ENCODE peak calls at places on chromosomes 1 and 21, in seven cellular contexts. H, D, N, C, Z, U and A are unnamed samples.

GRCh38 chr1:85240174-85240601 is 19.3 kb downstream of the C1orf52 start:
- DNase-seq in H (peak), D (peak), N (no peak), C (no peak), Z (no peak), U (no peak), A (no peak)

GRCh38 chr1:73781257-73781656 is 416.7 kb downstream of the LRRIQ3 start:
- DNase-seq in H (no peak), D (no peak), N (no peak), C (no peak), Z (no peak), U (no peak), A (no peak)

GRCh38 chr1:223235091-223235490 is 92.0 kb upstream of the TLR5 start:
- DNase-seq in H (no peak), D (no peak), N (no peak), C (no peak), Z (no peak), U (no peak), A (no peak)

GRCh38 chr21:41370840-41371697 is 9.2 kb downstream of the MX2 start:
- DNase-seq in H (peak), D (no peak), N (no peak), C (no peak), Z (no peak), U (no peak), A (no peak)

GRCh38 chr1:201917362-201918033 is 28.8 kb downstream of the SHISA4 start:
- DNase-seq in H (no peak), D (peak), N (no peak), C (no peak), Z (peak), U (no peak), A (no peak)

GRCh38 chr1:220741825-220742224 is 6.3 kb upstream of the MTARC2 start:
- DNase-seq in H (no peak), D (no peak), N (no peak), C (no peak), Z (no peak), U (no peak), A (no peak)

GRCh38 chr1:16727190-16728111 is 12.9 kb upstream of the RNU1-4 start:
- DNase-seq in H (peak), D (peak), N (peak), C (peak), Z (peak), U (peak), A (no peak)

GRCh38 chr1:12408662-12409061 is 178.8 kb downstream of the VPS13D start:
- DNase-seq in H (no peak), D (no peak), N (no peak), C (no peak), Z (no peak), U (no peak), A (no peak)

GRCh38 chr1:36095760-36096405 is 7.2 kb downstream of the ADPRS start:
- DNase-seq in H (peak), D (no peak), N (no peak), C (peak), Z (no peak), U (no peak), A (peak)

GRCh38 chr1:11592752-11593151 is 61.5 kb downstream of the FBXO2 start:
- DNase-seq in H (peak), D (no peak), N (no peak), C (no peak), Z (no peak), U (no peak), A (no peak)

GRCh38 chr1:201542166-201543045 is 3.5 kb downstream of the NAV1 start:
- DNase-seq in H (no peak), D (peak), N (no peak), C (no peak), Z (no peak), U (no peak), A (no peak)

GRCh38 chr21:35719105-35719504 is 341.2 kb downstream of the SETD4 start:
- DNase-seq in H (no peak), D (no peak), N (no peak), C (no peak), Z (no peak), U (no peak), A (no peak)

GRCh38 chr1:54173681-54174080 is 20.9 kb upstream of the CDCP2 start:
- DNase-seq in H (no peak), D (no peak), N (no peak), C (no peak), Z (no peak), U (no peak), A (no peak)

GRCh38 chr21:45152265-45152746 is 77.9 kb downstream of the ADARB1 start:
- DNase-seq in H (peak), D (no peak), N (no peak), C (no peak), Z (no peak), U (peak), A (no peak)

GRCh38 chr1:183837062-183837461 is 32.1 kb downstream of the RGL1 start:
- DNase-seq in H (no peak), D (no peak), N (no peak), C (no peak), Z (no peak), U (no peak), A (no peak)

GRCh38 chr1:248373761-248374160 is 1.8 kb upstream of the OR2T6 start:
- DNase-seq in H (no peak), D (no peak), N (no peak), C (no peak), Z (no peak), U (no peak), A (no peak)

GRCh38 chr1:222038971-222039370 is 297.1 kb upstream of the DUSP10 start:
- DNase-seq in H (no peak), D (no peak), N (no peak), C (no peak), Z (no peak), U (no peak), A (no peak)

GRCh38 chr1:181044449-181044966 is 10.7 kb downstream of the MR1 start:
- DNase-seq in H (peak), D (peak), N (peak), C (peak), Z (no peak), U (peak), A (no peak)

GRCh38 chr1:43582162-43582566 is 51.5 kb downstream of the PTPRF start:
- DNase-seq in H (peak), D (peak), N (peak), C (peak), Z (no peak), U (peak), A (no peak)

GRCh38 chr1:43316738-43317520 is 16.1 kb downstream of the TIE1 start:
- DNase-seq in H (no peak), D (peak), N (no peak), C (peak), Z (no peak), U (no peak), A (no peak)

GRCh38 chr1:17880429-17880828 is 125.3 kb downstream of the ACTL8 start:
- DNase-seq in H (no peak), D (no peak), N (no peak), C (no peak), Z (no peak), U (no peak), A (no peak)

GRCh38 chr1:188669715-188670114 is 1807.9 kb downstream of the BRINP3 start:
- DNase-seq in H (no peak), D (peak), N (no peak), C (no peak), Z (no peak), U (no peak), A (no peak)

GRCh38 chr1:18012686-18013085 is 94.9 kb upstream of the IGSF21 start:
- DNase-seq in H (no peak), D (no peak), N (no peak), C (no peak), Z (no peak), U (no peak), A (no peak)

GRCh38 chr1:21801100-21801499 is 11.0 kb upstream of the LDLRAD2 start:
- DNase-seq in H (no peak), D (peak), N (no peak), C (no peak), Z (no peak), U (no peak), A (no peak)

GRCh38 chr1:29945426-29945825 is 709.1 kb downstream of the PTPRU start:
- DNase-seq in H (no peak), D (no peak), N (no peak), C (no peak), Z (no peak), U (no peak), A (no peak)

GRCh38 chr1:234398849-234399381 is 25.7 kb downstream of the COA6 start:
- DNase-seq in H (peak), D (peak), N (peak), C (no peak), Z (no peak), U (no peak), A (no peak)

GRCh38 chr1:7069888-7070287 is 284.6 kb downstream of the CAMTA1 start:
- DNase-seq in H (no peak), D (no peak), N (no peak), C (no peak), Z (no peak), U (no peak), A (no peak)

GRCh38 chr1:16055613-16056520 is 12.3 kb downstream of the CLCNKB start:
- DNase-seq in H (peak), D (peak), N (peak), C (peak), Z (peak), U (peak), A (peak)

GRCh38 chr1:236141447-236142357 is 637 bp upstream of the GPR137B start:
- DNase-seq in H (peak), D (peak), N (no peak), C (peak), Z (no peak), U (peak), A (peak)

GRCh38 chr1:39370602-39371001 is 120.8 kb upstream of the BMP8A start:
- DNase-seq in H (no peak), D (no peak), N (no peak), C (no peak), Z (no peak), U (no peak), A (no peak)

GRCh38 chr1:161531986-161532875 is 7.9 kb downstream of the HSPA6 start:
- DNase-seq in H (no peak), D (peak), N (no peak), C (no peak), Z (no peak), U (no peak), A (no peak)

GRCh38 chr1:150150511-150151021 is 850 bp downstream of the PLEKHO1 start:
- DNase-seq in H (peak), D (no peak), N (no peak), C (peak), Z (no peak), U (peak), A (peak)
- TF ChIP-seq POLR2A in H (no peak), D (no peak), N (peak), C (no peak), Z (no peak), U (no peak), A (no peak)

GRCh38 chr1:33459766-33460543 is 12.5 kb upstream of the ZSCAN20 start:
- DNase-seq in H (no peak), D (peak), N (no peak), C (no peak), Z (no peak), U (no peak), A (no peak)
- H3K4me3 ChIP-seq in H (no peak), D (no peak), N (peak), C (no peak), Z (no peak), U (no peak), A (no peak)

GRCh38 chr1:244841274-244841927 is 5.9 kb downstream of the COX20 start:
- DNase-seq in H (no peak), D (no peak), N (no peak), C (no peak), Z (no peak), U (no peak), A (no peak)
- TF ChIP-seq POLR2A in H (no peak), D (no peak), N (no peak), C (no peak), Z (no peak), U (no peak), A (no peak)

DNA sequence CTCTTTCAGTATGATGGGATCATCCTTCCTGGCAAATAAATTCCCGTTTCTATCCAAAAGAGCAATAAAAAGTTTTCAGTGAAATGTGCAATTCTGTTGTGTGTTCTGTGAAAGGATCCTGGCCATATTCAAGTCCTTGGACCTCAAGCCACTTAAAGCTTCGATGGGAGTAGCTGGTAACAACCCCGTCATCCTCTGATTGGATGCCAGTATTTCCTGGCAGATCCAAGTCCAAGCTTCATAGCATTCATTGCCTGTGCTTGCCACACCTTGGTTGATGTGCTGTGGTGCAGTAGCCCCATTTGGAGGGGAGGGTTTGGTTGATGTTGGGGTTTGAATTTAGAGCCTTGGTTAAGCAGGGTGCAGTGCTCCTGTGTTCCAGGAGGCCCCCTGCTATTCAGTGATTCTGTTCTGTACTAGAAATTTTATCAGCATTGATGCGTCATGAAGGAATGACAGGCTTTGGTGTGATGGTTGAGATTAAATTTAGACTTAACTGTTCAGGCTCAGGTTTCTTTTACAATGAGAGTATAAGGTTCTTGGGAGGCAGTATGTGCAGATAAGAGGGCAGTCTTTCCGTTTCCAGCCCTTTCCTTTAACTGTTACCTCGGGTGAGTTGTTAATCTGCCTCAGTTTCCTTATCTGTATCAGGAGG is 4.9 kb downstream of the RPL11 start:
- DNase-seq in H (no peak), D (peak), N (no peak), C (no peak), Z (no peak), U (peak), A (no peak)
- H3K4me3 ChIP-seq in H (peak), D (no peak), N (peak), C (no peak), Z (no peak), U (no peak), A (no peak)

DNA sequence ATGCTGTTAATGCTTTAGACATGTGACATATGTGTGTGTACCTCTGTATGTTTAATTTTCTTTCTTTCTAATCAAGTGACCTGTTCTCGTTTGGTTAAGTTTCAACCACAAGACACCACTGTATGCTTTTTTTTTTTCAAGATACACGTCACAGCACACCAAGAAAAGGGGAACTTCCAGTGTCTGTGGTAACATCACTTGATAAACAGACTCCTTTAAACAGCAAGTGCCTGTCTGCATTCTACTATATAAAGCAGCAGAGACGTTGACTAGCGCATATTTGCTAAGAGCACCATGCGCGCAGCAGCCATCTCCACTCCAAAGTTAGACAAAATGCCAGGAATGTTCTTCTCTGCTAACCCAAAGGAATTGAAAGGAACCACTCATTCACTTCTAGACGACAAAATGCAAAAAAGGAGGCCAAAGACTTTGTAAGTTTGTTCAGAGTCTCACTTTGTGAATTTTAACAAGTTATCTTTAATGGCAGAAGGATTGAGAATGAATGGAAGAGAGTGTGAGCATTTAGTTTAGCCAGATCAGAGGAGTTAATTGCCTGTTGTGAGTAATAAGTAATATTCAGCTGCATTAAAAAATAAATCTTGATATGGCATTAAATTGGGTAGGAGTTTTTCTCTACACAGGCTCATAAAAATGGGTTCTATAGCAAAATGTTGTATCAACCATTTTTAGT is at the start of gene RGS1:
- DNase-seq in H (peak), D (no peak), N (peak), C (peak), Z (peak), U (peak), A (no peak)
- TF ChIP-seq POLR2A in H (peak), D (no peak), N (peak), C (peak), Z (peak), U (peak), A (no peak)

GRCh38 chr1:217681806-217682205 is 50.7 kb downstream of the SPATA17 start:
- DNase-seq in H (no peak), D (no peak), N (no peak), C (no peak), Z (no peak), U (no peak), A (no peak)
- H3K4me3 ChIP-seq in H (no peak), D (no peak), N (no peak), C (no peak), Z (no peak), U (no peak), A (no peak)

GRCh38 chr21:39317134-39318090 is 4.0 kb upstream of the BRWD1 start:
- DNase-seq in H (peak), D (no peak), N (no peak), C (no peak), Z (no peak), U (no peak), A (no peak)
- TF ChIP-seq POLR2A in H (no peak), D (no peak), N (no peak), C (no peak), Z (no peak), U (no peak), A (no peak)